ENCODE peak calls at places on chromosomes 1 and 21, in nine cellular contexts. One of them, this sample, is unnamed.
A peak's percentile ranks its signal among the peaks of the same experiment; 100 is the strongest.

GRCh38 chr1:90579212-90579802 is 137.8 kb downstream of the BARHL2 start:
- DNase-seq in uterus: no peak
- DNase-seq in endothelial cell of umbilical vein: peak; percentile 51
- DNase-seq in A549: peak; percentile 24
- DNase-seq in ovary: no peak
- DNase-seq in tibial nerve: no peak
- DNase-seq in transverse colon: no peak
- DNase-seq in suprapubic skin: no peak
- DNase-seq in body of pancreas: no peak
- DNase-seq in this sample: no peak

GRCh38 chr21:16117851-16118592 is 388.2 kb downstream of the USP25 start:
- DNase-seq in uterus: no peak
- DNase-seq in endothelial cell of umbilical vein: peak; percentile 93
- DNase-seq in A549: no peak
- DNase-seq in ovary: no peak
- DNase-seq in tibial nerve: no peak
- DNase-seq in transverse colon: no peak
- DNase-seq in suprapubic skin: no peak
- DNase-seq in body of pancreas: no peak
- DNase-seq in this sample: no peak

GRCh38 chr1:161069731-161070270 is at the start of gene ARHGAP30:
- DNase-seq in uterus: peak; percentile 25
- DNase-seq in endothelial cell of umbilical vein: no peak
- DNase-seq in A549: no peak
- DNase-seq in ovary: no peak
- DNase-seq in tibial nerve: peak; percentile 26
- DNase-seq in transverse colon: peak; percentile 80
- DNase-seq in suprapubic skin: no peak
- DNase-seq in body of pancreas: peak; percentile 80
- DNase-seq in this sample: no peak

GRCh38 chr1:23419180-23419579 is 5.4 kb downstream of the TCEA3 start:
- DNase-seq in uterus: no peak
- DNase-seq in endothelial cell of umbilical vein: no peak
- DNase-seq in A549: no peak
- DNase-seq in ovary: no peak
- DNase-seq in tibial nerve: no peak
- DNase-seq in transverse colon: no peak
- DNase-seq in suprapubic skin: no peak
- DNase-seq in body of pancreas: no peak
- DNase-seq in this sample: no peak

GRCh38 chr1:233714631-233715217 is 100.8 kb downstream of the KCNK1 start:
- DNase-seq in uterus: no peak
- DNase-seq in endothelial cell of umbilical vein: no peak
- DNase-seq in A549: no peak
- DNase-seq in ovary: no peak
- DNase-seq in tibial nerve: no peak
- DNase-seq in transverse colon: no peak
- DNase-seq in suprapubic skin: no peak
- DNase-seq in body of pancreas: peak; percentile 30
- DNase-seq in this sample: no peak

GRCh38 chr1:202023033-202023433 is 12.6 kb downstream of the ELF3 start:
- DNase-seq in uterus: no peak
- DNase-seq in endothelial cell of umbilical vein: no peak
- DNase-seq in A549: no peak
- DNase-seq in ovary: no peak
- DNase-seq in tibial nerve: no peak
- DNase-seq in transverse colon: peak; percentile 93
- DNase-seq in suprapubic skin: no peak
- DNase-seq in body of pancreas: peak; percentile 85
- DNase-seq in this sample: no peak

GRCh38 chr1:198575715-198576641 is 35.5 kb upstream of the ATP6V1G3 start:
- DNase-seq in uterus: no peak
- DNase-seq in endothelial cell of umbilical vein: no peak
- DNase-seq in A549: no peak
- DNase-seq in ovary: no peak
- DNase-seq in tibial nerve: no peak
- DNase-seq in transverse colon: no peak
- DNase-seq in suprapubic skin: no peak
- DNase-seq in body of pancreas: no peak
- DNase-seq in this sample: no peak

GRCh38 chr1:98732985-98733781 is 71.7 kb downstream of the SNX7 start:
- DNase-seq in uterus: no peak
- DNase-seq in endothelial cell of umbilical vein: no peak
- DNase-seq in A549: no peak
- DNase-seq in ovary: no peak
- DNase-seq in tibial nerve: no peak
- DNase-seq in transverse colon: no peak
- DNase-seq in suprapubic skin: no peak
- DNase-seq in body of pancreas: peak; percentile 2
- DNase-seq in this sample: no peak

GRCh38 chr1:21594495-21594894 is 74.7 kb downstream of the RAP1GAP start:
- DNase-seq in uterus: no peak
- DNase-seq in endothelial cell of umbilical vein: no peak
- DNase-seq in A549: no peak
- DNase-seq in ovary: no peak
- DNase-seq in tibial nerve: no peak
- DNase-seq in transverse colon: no peak
- DNase-seq in suprapubic skin: no peak
- DNase-seq in body of pancreas: no peak
- DNase-seq in this sample: no peak

GRCh38 chr1:157133431-157133830 is 4.8 kb downstream of the ETV3 start:
- DNase-seq in uterus: no peak
- DNase-seq in endothelial cell of umbilical vein: no peak
- DNase-seq in A549: no peak
- DNase-seq in ovary: no peak
- DNase-seq in tibial nerve: no peak
- DNase-seq in transverse colon: no peak
- DNase-seq in suprapubic skin: no peak
- DNase-seq in body of pancreas: no peak
- DNase-seq in this sample: no peak

GRCh38 chr21:39180429-39181019 is 2.7 kb downstream of the PSMG1 start:
- DNase-seq in uterus: no peak
- DNase-seq in endothelial cell of umbilical vein: peak; percentile 7
- DNase-seq in A549: no peak
- DNase-seq in ovary: no peak
- DNase-seq in tibial nerve: no peak
- DNase-seq in transverse colon: no peak
- DNase-seq in suprapubic skin: no peak
- DNase-seq in body of pancreas: no peak
- DNase-seq in this sample: no peak

GRCh38 chr1:64183985-64184440 is 19.4 kb upstream of the UBE2U start:
- DNase-seq in uterus: no peak
- DNase-seq in endothelial cell of umbilical vein: no peak
- DNase-seq in A549: no peak
- DNase-seq in ovary: no peak
- DNase-seq in tibial nerve: no peak
- DNase-seq in transverse colon: no peak
- DNase-seq in suprapubic skin: no peak
- DNase-seq in body of pancreas: no peak
- DNase-seq in this sample: no peak

DNA sequence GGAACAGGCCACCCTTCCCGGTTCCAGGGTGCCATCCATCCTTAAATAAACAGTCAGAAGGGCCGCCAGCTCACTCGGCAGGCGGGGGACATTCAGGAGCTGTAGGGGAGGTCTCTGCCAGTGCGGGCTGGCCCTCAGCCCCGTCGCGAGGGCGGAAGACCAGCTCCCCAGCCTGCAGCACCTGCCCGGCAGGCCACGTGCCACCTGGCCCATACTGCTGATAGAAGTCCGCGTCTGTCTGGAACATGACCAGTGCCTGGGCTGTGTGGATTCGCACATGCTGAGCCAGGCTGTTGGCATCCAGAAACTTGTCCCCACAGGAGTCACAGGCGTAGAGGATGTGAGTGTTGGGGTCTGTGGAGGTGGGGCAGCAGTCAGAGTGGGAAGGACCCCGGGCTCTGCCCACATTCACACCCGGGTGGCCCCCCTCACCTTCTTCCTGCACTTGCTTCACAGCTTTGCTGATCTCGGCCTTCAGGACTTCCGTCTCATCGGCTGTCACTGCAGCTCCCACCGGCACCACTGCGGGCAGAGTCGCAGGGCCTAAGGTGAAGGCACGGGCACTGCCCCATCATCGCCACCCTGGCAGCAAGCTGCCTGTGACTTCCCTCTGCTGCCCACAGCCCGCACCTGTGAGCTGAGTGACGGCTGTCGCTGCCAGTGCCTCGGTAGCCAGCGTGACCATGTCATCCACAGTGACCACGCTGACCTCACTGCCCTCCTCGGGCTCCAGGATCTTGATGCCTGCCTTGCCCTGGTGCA is 33.8 kb downstream of the ZBTB17 start:
- DNase-seq in uterus: no peak
- DNase-seq in endothelial cell of umbilical vein: no peak
- DNase-seq in A549: no peak
- DNase-seq in ovary: no peak
- DNase-seq in tibial nerve: no peak
- DNase-seq in transverse colon: no peak
- DNase-seq in suprapubic skin: no peak
- DNase-seq in body of pancreas: peak; percentile 82
- DNase-seq in this sample: no peak
- TF ChIP-seq POLR2A in uterus: no peak
- TF ChIP-seq POLR2A in endothelial cell of umbilical vein: no peak
- TF ChIP-seq POLR2A in A549: no peak
- TF ChIP-seq POLR2A in ovary: no peak
- TF ChIP-seq POLR2A in tibial nerve: no peak
- TF ChIP-seq POLR2A in transverse colon: no peak
- TF ChIP-seq POLR2A in suprapubic skin: no peak
- TF ChIP-seq POLR2A in body of pancreas: no peak
- TF ChIP-seq POLR2A in this sample: no peak

DNA sequence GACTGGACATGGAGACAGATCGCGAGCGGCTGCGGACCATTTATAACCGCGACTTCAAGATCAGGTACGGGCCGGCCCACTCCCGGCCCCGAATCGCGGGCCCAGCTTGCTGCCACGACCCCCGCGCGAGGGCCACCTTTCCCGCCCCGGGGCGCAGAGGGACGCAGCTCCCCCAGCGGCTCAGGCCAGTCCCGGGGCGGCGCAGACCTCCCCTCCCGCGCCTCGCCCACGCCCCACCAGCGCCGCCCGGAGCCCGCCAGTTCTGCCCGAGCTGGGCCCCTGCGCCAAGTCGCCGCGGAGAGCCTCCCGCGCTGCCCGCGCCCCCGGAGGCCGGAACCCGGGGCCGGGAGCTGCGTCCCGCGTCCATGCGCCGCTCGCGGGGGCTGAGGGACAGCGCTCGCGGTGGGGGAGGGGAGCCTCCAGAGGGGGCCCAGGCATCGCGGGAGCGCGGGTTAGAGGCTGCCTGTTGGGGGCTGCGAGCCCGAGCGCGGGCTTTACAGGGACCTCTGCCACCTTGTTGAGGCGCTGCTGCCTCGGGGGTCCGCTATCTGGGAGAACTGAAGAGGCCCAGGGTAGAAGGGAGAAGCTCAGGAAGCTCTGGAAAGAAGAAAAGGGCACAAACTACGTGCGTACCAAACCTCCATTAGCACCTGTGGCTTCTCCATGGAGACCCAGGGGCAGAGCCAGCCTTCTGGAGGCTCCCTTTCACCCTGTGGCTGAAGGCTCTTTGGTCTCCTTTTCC is 698 bp downstream of the MOV10 start:
- DNase-seq in uterus: peak; percentile 62
- DNase-seq in endothelial cell of umbilical vein: peak; percentile 60
- DNase-seq in A549: peak; percentile 17
- DNase-seq in ovary: peak; percentile 84
- DNase-seq in tibial nerve: no peak
- DNase-seq in transverse colon: peak; percentile 53
- DNase-seq in suprapubic skin: no peak
- DNase-seq in body of pancreas: peak; percentile 41
- DNase-seq in this sample: no peak
- TF ChIP-seq CTCF in uterus: peak; percentile 14
- TF ChIP-seq CTCF in endothelial cell of umbilical vein: peak; percentile 6
- TF ChIP-seq CTCF in A549: peak; percentile 17
- TF ChIP-seq CTCF in ovary: peak; percentile 41
- TF ChIP-seq CTCF in tibial nerve: no peak
- TF ChIP-seq CTCF in transverse colon: no peak
- TF ChIP-seq CTCF in suprapubic skin: no peak
- TF ChIP-seq CTCF in body of pancreas: no peak
- TF ChIP-seq CTCF in this sample: no peak

GRCh38 chr21:41952568-41953248 is 1.1 kb downstream of the C2CD2 start:
- DNase-seq in uterus: no peak
- DNase-seq in endothelial cell of umbilical vein: peak; percentile 32
- DNase-seq in A549: no peak
- DNase-seq in ovary: no peak
- DNase-seq in tibial nerve: no peak
- DNase-seq in transverse colon: peak; percentile 18
- DNase-seq in suprapubic skin: no peak
- DNase-seq in body of pancreas: no peak
- DNase-seq in this sample: no peak

GRCh38 chr21:41954654-41955499 is 1.1 kb upstream of the C2CD2 start:
- DNase-seq in uterus: no peak
- DNase-seq in endothelial cell of umbilical vein: no peak
- DNase-seq in A549: no peak
- DNase-seq in ovary: peak; percentile 36
- DNase-seq in tibial nerve: no peak
- DNase-seq in transverse colon: no peak
- DNase-seq in suprapubic skin: no peak
- DNase-seq in body of pancreas: no peak
- DNase-seq in this sample: no peak

GRCh38 chr21:41953249-41953830 is 478 bp downstream of the C2CD2 start:
- DNase-seq in uterus: no peak
- DNase-seq in endothelial cell of umbilical vein: no peak
- DNase-seq in A549: no peak
- DNase-seq in ovary: peak; percentile 52
- DNase-seq in tibial nerve: no peak
- DNase-seq in transverse colon: peak; percentile 26
- DNase-seq in suprapubic skin: no peak
- DNase-seq in body of pancreas: peak; percentile 19
- DNase-seq in this sample: no peak

GRCh38 chr21:41955516-41955915 is 1.7 kb upstream of the C2CD2 start:
- DNase-seq in uterus: no peak
- DNase-seq in endothelial cell of umbilical vein: no peak
- DNase-seq in A549: no peak
- DNase-seq in ovary: peak; percentile 32
- DNase-seq in tibial nerve: no peak
- DNase-seq in transverse colon: no peak
- DNase-seq in suprapubic skin: no peak
- DNase-seq in body of pancreas: no peak
- DNase-seq in this sample: no peak

GRCh38 chr21:41953831-41954653 is at the start of gene C2CD2:
- DNase-seq in uterus: peak; percentile 66
- DNase-seq in endothelial cell of umbilical vein: peak; percentile 86
- DNase-seq in A549: peak; percentile 47
- DNase-seq in ovary: peak; percentile 81
- DNase-seq in tibial nerve: no peak
- DNase-seq in transverse colon: peak; percentile 65
- DNase-seq in suprapubic skin: no peak
- DNase-seq in body of pancreas: peak; percentile 67
- DNase-seq in this sample: no peak
- TF ChIP-seq POLR2A in uterus: peak; percentile 69
- TF ChIP-seq POLR2A in endothelial cell of umbilical vein: peak; percentile 59
- TF ChIP-seq POLR2A in A549: peak; percentile 35
- TF ChIP-seq POLR2A in ovary: no peak
- TF ChIP-seq POLR2A in tibial nerve: peak; percentile 63
- TF ChIP-seq POLR2A in transverse colon: no peak
- TF ChIP-seq POLR2A in suprapubic skin: no peak
- TF ChIP-seq POLR2A in body of pancreas: no peak
- TF ChIP-seq POLR2A in this sample: no peak

DNA sequence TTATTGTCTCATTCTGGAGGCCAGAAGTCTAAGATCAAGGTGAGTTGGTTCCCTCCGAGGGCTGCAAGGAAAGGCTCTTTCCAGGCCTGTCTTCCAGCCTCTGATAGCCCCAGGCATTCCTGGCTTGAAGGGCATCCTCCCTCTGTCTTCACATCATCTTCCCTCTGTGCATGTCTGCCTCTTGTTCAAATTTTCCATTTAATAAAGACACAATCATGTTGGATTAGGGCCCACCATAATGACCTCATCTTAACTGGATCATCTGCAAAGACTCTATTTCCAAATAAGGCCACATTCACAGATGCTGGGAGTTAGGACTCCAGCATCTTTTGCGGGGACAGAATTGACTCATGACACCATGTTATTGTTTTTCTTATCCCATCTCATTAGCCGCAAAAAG is 24.5 kb downstream of the HUNK start:
- DNase-seq in uterus: peak; percentile 40
- DNase-seq in endothelial cell of umbilical vein: no peak
- DNase-seq in A549: no peak
- DNase-seq in ovary: no peak
- DNase-seq in tibial nerve: no peak
- DNase-seq in transverse colon: no peak
- DNase-seq in suprapubic skin: no peak
- DNase-seq in body of pancreas: no peak
- DNase-seq in this sample: peak; percentile 79
- TF ChIP-seq CTCF in uterus: no peak
- TF ChIP-seq CTCF in endothelial cell of umbilical vein: no peak
- TF ChIP-seq CTCF in A549: no peak
- TF ChIP-seq CTCF in ovary: no peak
- TF ChIP-seq CTCF in tibial nerve: no peak
- TF ChIP-seq CTCF in transverse colon: no peak
- TF ChIP-seq CTCF in suprapubic skin: no peak
- TF ChIP-seq CTCF in body of pancreas: no peak
- TF ChIP-seq CTCF in this sample: no peak

This sample was measured in lower leg skin.